ENCODE peak calls at places on chromosomes 5 and 9, in nine cellular contexts. W is retina; R is AG08396; X is GM19239; Z is A549; S is H9; I is stimulated activated CD4-positive, alpha-beta T cell treated with anti-CD3 and anti-CD28 coated beads, Interleukin-2, amount 100 ng/mL, for 48 hours; P is effector memory CD8-positive, alpha-beta T cell; C is T follicular helper cell. F is an unnamed sample.

GRCh38 chr5:52560366-52560765 is 227.3 kb upstream of the ITGA1 start:
- DNase-seq in W (peak; percentile 44), R (no peak), X (no peak), Z (no peak), S (no peak), I (no peak), P (no peak), C (no peak), F (peak; percentile 29)

GRCh38 chr9:92982130-92982529 is 34.8 kb downstream of the FGD3 start:
- DNase-seq in W (no peak), R (no peak), X (no peak), Z (no peak), S (no peak), I (no peak), P (no peak), C (no peak), F (no peak)

GRCh38 chr5:56518820-56519219 is 285.7 kb upstream of the ANKRD55 start:
- DNase-seq in W (no peak), R (no peak), X (no peak), Z (no peak), S (no peak), I (no peak), P (no peak), C (no peak), F (no peak)

GRCh38 chr5:96781031-96781733 is 26.6 kb downstream of the ERAP1 start:
- DNase-seq in W (no peak), R (no peak), X (no peak), Z (peak; percentile 13), S (no peak), I (no peak), P (no peak), C (no peak), F (no peak)

GRCh38 chr9:14296462-14296861 is 17.5 kb downstream of the NFIB start:
- DNase-seq in W (no peak), R (no peak), X (no peak), Z (no peak), S (no peak), I (no peak), P (no peak), C (no peak), F (no peak)

GRCh38 chr5:59724482-59725392 is 168.8 kb downstream of the PDE4D start:
- DNase-seq in W (no peak), R (peak; percentile 40), X (peak; percentile 21), Z (peak; percentile 66), S (peak; percentile 38), I (peak; percentile 18), P (no peak), C (no peak), F (peak; percentile 64)

GRCh38 chr5:73963021-73963420 is 337.0 kb downstream of the ARHGEF28 start:
- DNase-seq in W (no peak), R (no peak), X (no peak), Z (no peak), S (no peak), I (no peak), P (no peak), C (no peak), F (no peak)

GRCh38 chr9:128026255-128027165 is 40.6 kb downstream of the NAIF1 start:
- DNase-seq in W (no peak), R (no peak), X (peak; percentile 39), Z (peak; percentile 42), S (no peak), I (peak; percentile 52), P (peak; percentile 79), C (peak; percentile 83), F (no peak)

GRCh38 chr5:76669245-76669644 is 46.0 kb upstream of the F2RL2 start:
- DNase-seq in W (no peak), R (no peak), X (no peak), Z (no peak), S (no peak), I (no peak), P (no peak), C (no peak), F (no peak)

GRCh38 chr5:82922086-82922734 is 155.0 kb downstream of the TMEM167A start:
- DNase-seq in W (no peak), R (no peak), X (no peak), Z (no peak), S (no peak), I (no peak), P (no peak), C (no peak), F (peak; percentile 18)

GRCh38 chr9:130478731-130479575 is 34.2 kb downstream of the ASS1 start:
- DNase-seq in W (no peak), R (no peak), X (no peak), Z (no peak), S (no peak), I (no peak), P (no peak), C (no peak), F (no peak)

GRCh38 chr5:157366741-157367684 is 93.0 kb upstream of the NIPAL4 start:
- DNase-seq in W (peak; percentile 37), R (peak; percentile 76), X (no peak), Z (peak; percentile 74), S (peak; percentile 39), I (no peak), P (no peak), C (no peak), F (peak; percentile 72)

GRCh38 chr9:129343697-129344375 is 165.8 kb upstream of the IER5L start:
- DNase-seq in W (peak; percentile 11), R (no peak), X (no peak), Z (peak; percentile 62), S (no peak), I (no peak), P (no peak), C (no peak), F (no peak)

GRCh38 chr5:65197899-65198776 is 283.6 kb downstream of the ADAMTS6 start:
- DNase-seq in W (no peak), R (no peak), X (no peak), Z (no peak), S (no peak), I (no peak), P (no peak), C (no peak), F (peak; percentile 77)

GRCh38 chr9:131807131-131807990 is 67.5 kb upstream of the RAPGEF1 start:
- DNase-seq in W (no peak), R (no peak), X (no peak), Z (no peak), S (peak; percentile 90), I (no peak), P (no peak), C (no peak), F (peak; percentile 51)

F was measured in left kidney.